ENCODE peak calls at places on chromosomes 12 and 14, in ten cellular contexts. One of them, this sample, is unnamed.

GRCh38 chr12:104457746-104458644 is 1.2 kb downstream of the CHST11 start:
- DNase-seq in HuH-7.5: peak
- DNase-seq in effector CD4-positive, alpha-beta T cell: peak
- DNase-seq in NCI-H2029 treated with DMSO at 0.1 percent for 48 hours: no peak
- DNase-seq in breast epithelium: no peak
- DNase-seq in lung: no peak
- DNase-seq in astrocyte: no peak
- DNase-seq in upper lobe of right lung: peak
- DNase-seq in CD8-positive, alpha-beta memory T cell: peak
- DNase-seq in ovary: peak
- DNase-seq in this sample: peak

GRCh38 chr14:99420711-99421110 is 59.9 kb downstream of the SETD3 start:
- DNase-seq in lung: peak
- DNase-seq in effector CD4-positive, alpha-beta T cell: no peak
- DNase-seq in ovary: no peak
- DNase-seq in upper lobe of right lung: peak
- DNase-seq in NCI-H2029 treated with DMSO at 0.1 percent for 48 hours: no peak
- DNase-seq in breast epithelium: no peak
- DNase-seq in HuH-7.5: no peak
- DNase-seq in CD8-positive, alpha-beta memory T cell: no peak
- DNase-seq in astrocyte: peak
- DNase-seq in this sample: no peak

GRCh38 chr12:34354239-34355200 is 332.2 kb downstream of the ALG10 start:
- DNase-seq in breast epithelium: no peak
- DNase-seq in CD8-positive, alpha-beta memory T cell: no peak
- DNase-seq in NCI-H2029 treated with DMSO at 0.1 percent for 48 hours: no peak
- DNase-seq in effector CD4-positive, alpha-beta T cell: no peak
- DNase-seq in upper lobe of right lung: no peak
- DNase-seq in ovary: no peak
- DNase-seq in HuH-7.5: no peak
- DNase-seq in lung: no peak
- DNase-seq in astrocyte: no peak
- DNase-seq in this sample: no peak

GRCh38 chr14:100858838-100859220 is 32.9 kb downstream of the MEG3 start:
- DNase-seq in ovary: no peak
- DNase-seq in NCI-H2029 treated with DMSO at 0.1 percent for 48 hours: no peak
- DNase-seq in astrocyte: no peak
- DNase-seq in upper lobe of right lung: no peak
- DNase-seq in breast epithelium: no peak
- DNase-seq in CD8-positive, alpha-beta memory T cell: no peak
- DNase-seq in HuH-7.5: no peak
- DNase-seq in effector CD4-positive, alpha-beta T cell: no peak
- DNase-seq in lung: no peak
- DNase-seq in this sample: no peak

GRCh38 chr14:93239869-93240677 is 33.0 kb downstream of the UBR7 start:
- DNase-seq in CD8-positive, alpha-beta memory T cell: no peak
- DNase-seq in astrocyte: peak
- DNase-seq in breast epithelium: no peak
- DNase-seq in lung: no peak
- DNase-seq in effector CD4-positive, alpha-beta T cell: no peak
- DNase-seq in ovary: no peak
- DNase-seq in NCI-H2029 treated with DMSO at 0.1 percent for 48 hours: no peak
- DNase-seq in upper lobe of right lung: no peak
- DNase-seq in HuH-7.5: no peak
- DNase-seq in this sample: no peak

GRCh38 chr12:25994901-25995625 is 36.6 kb downstream of the RASSF8 start:
- DNase-seq in HuH-7.5: no peak
- DNase-seq in NCI-H2029 treated with DMSO at 0.1 percent for 48 hours: no peak
- DNase-seq in effector CD4-positive, alpha-beta T cell: no peak
- DNase-seq in ovary: no peak
- DNase-seq in upper lobe of right lung: no peak
- DNase-seq in CD8-positive, alpha-beta memory T cell: no peak
- DNase-seq in astrocyte: no peak
- DNase-seq in lung: no peak
- DNase-seq in breast epithelium: no peak
- DNase-seq in this sample: no peak

GRCh38 chr14:42193426-42193766 is 586.7 kb downstream of the LRFN5 start:
- DNase-seq in lung: no peak
- DNase-seq in ovary: no peak
- DNase-seq in CD8-positive, alpha-beta memory T cell: no peak
- DNase-seq in HuH-7.5: no peak
- DNase-seq in effector CD4-positive, alpha-beta T cell: no peak
- DNase-seq in upper lobe of right lung: no peak
- DNase-seq in NCI-H2029 treated with DMSO at 0.1 percent for 48 hours: no peak
- DNase-seq in astrocyte: no peak
- DNase-seq in breast epithelium: no peak
- DNase-seq in this sample: no peak

GRCh38 chr12:94047781-94048567 is 100.4 kb upstream of the PLXNC1 start:
- DNase-seq in breast epithelium: no peak
- DNase-seq in lung: no peak
- DNase-seq in CD8-positive, alpha-beta memory T cell: no peak
- DNase-seq in HuH-7.5: no peak
- DNase-seq in ovary: no peak
- DNase-seq in upper lobe of right lung: no peak
- DNase-seq in NCI-H2029 treated with DMSO at 0.1 percent for 48 hours: no peak
- DNase-seq in astrocyte: no peak
- DNase-seq in effector CD4-positive, alpha-beta T cell: no peak
- DNase-seq in this sample: no peak

GRCh38 chr12:69540606-69541386 is 44.5 kb upstream of the CCT2 start:
- DNase-seq in effector CD4-positive, alpha-beta T cell: no peak
- DNase-seq in CD8-positive, alpha-beta memory T cell: no peak
- DNase-seq in HuH-7.5: no peak
- DNase-seq in ovary: no peak
- DNase-seq in breast epithelium: no peak
- DNase-seq in astrocyte: peak
- DNase-seq in upper lobe of right lung: no peak
- DNase-seq in lung: no peak
- DNase-seq in NCI-H2029 treated with DMSO at 0.1 percent for 48 hours: no peak
- DNase-seq in this sample: no peak

GRCh38 chr12:111313833-111314259 is 55.0 kb downstream of the PHETA1 start:
- DNase-seq in upper lobe of right lung: peak
- DNase-seq in breast epithelium: peak
- DNase-seq in NCI-H2029 treated with DMSO at 0.1 percent for 48 hours: peak
- DNase-seq in astrocyte: peak
- DNase-seq in ovary: peak
- DNase-seq in CD8-positive, alpha-beta memory T cell: peak
- DNase-seq in HuH-7.5: peak
- DNase-seq in lung: peak
- DNase-seq in effector CD4-positive, alpha-beta T cell: peak
- DNase-seq in this sample: peak

This sample was measured in memory B cell.